ENCODE peak calls at places on chromosomes 6 and 20, in four cellular contexts. One of them, this sample, is unnamed.

GRCh38 chr6:34301408-34301807 is 52.6 kb upstream of the SMIM29 start:
- DNase-seq in HepG2: no peak
- DNase-seq in WTC11: no peak
- DNase-seq in K562: no peak
- DNase-seq in this sample: no peak

GRCh38 chr6:79841577-79842381 is 105.6 kb downstream of the ELOVL4 start:
- DNase-seq in HepG2: no peak
- DNase-seq in WTC11: no peak
- DNase-seq in K562: no peak
- DNase-seq in this sample: no peak

GRCh38 chr6:32952817-32953739 is at the start of gene HLA-DMA:
- DNase-seq in HepG2: peak
- DNase-seq in WTC11: peak
- DNase-seq in K562: peak
- DNase-seq in this sample: peak

GRCh38 chr20:18676366-18676765 is 88.5 kb downstream of the DTD1 start:
- DNase-seq in HepG2: no peak
- DNase-seq in WTC11: no peak
- DNase-seq in K562: no peak
- DNase-seq in this sample: no peak

GRCh38 chr6:91476000-91476399 is 889.1 kb upstream of the MAP3K7 start:
- DNase-seq in HepG2: peak
- DNase-seq in WTC11: no peak
- DNase-seq in K562: no peak
- DNase-seq in this sample: no peak

GRCh38 chr6:119801041-119801440 is 451.5 kb upstream of the MAN1A1 start:
- DNase-seq in HepG2: no peak
- DNase-seq in WTC11: no peak
- DNase-seq in K562: no peak
- DNase-seq in this sample: no peak

GRCh38 chr6:135087403-135087802 is 32.8 kb upstream of the HBS1L start:
- DNase-seq in HepG2: peak
- DNase-seq in WTC11: no peak
- DNase-seq in K562: peak
- DNase-seq in this sample: no peak

GRCh38 chr6:27873101-27874030 is 38.8 kb downstream of the OR2B2 start:
- DNase-seq in HepG2: no peak
- DNase-seq in WTC11: peak
- DNase-seq in K562: no peak
- DNase-seq in this sample: peak

GRCh38 chr6:33570806-33571636 is 9.1 kb downstream of the BAK1 start:
- DNase-seq in HepG2: peak
- DNase-seq in WTC11: peak
- DNase-seq in K562: peak
- DNase-seq in this sample: peak

GRCh38 chr6:38169221-38169674 is 349.7 kb downstream of the ZFAND3 start:
- DNase-seq in HepG2: no peak
- DNase-seq in WTC11: peak
- DNase-seq in K562: no peak
- DNase-seq in this sample: no peak

GRCh38 chr6:25911359-25911758 is 19.1 kb downstream of the SLC17A2 start:
- DNase-seq in HepG2: no peak
- DNase-seq in WTC11: no peak
- DNase-seq in K562: no peak
- DNase-seq in this sample: no peak

GRCh38 chr20:46939031-46939430 is 44.4 kb downstream of the EYA2 start:
- DNase-seq in HepG2: peak
- DNase-seq in WTC11: peak
- DNase-seq in K562: peak
- DNase-seq in this sample: no peak

GRCh38 chr6:72659754-72660153 is 37.9 kb downstream of the KCNQ5 start:
- DNase-seq in HepG2: no peak
- DNase-seq in WTC11: no peak
- DNase-seq in K562: no peak
- DNase-seq in this sample: no peak

GRCh38 chr20:36491901-36492617 is 49.3 kb upstream of the MYL9 start:
- DNase-seq in HepG2: no peak
- DNase-seq in WTC11: no peak
- DNase-seq in K562: no peak
- DNase-seq in this sample: no peak

GRCh38 chr6:90350689-90351554 is 54.3 kb upstream of the BACH2 start:
- DNase-seq in HepG2: no peak
- DNase-seq in WTC11: no peak
- DNase-seq in K562: peak
- DNase-seq in this sample: no peak

GRCh38 chr6:110491644-110492317 is 15.4 kb upstream of the SLC22A16 start:
- DNase-seq in HepG2: no peak
- DNase-seq in WTC11: no peak
- DNase-seq in K562: no peak
- DNase-seq in this sample: no peak

GRCh38 chr6:51480040-51480439 is 607.4 kb downstream of the PKHD1 start:
- DNase-seq in HepG2: peak
- DNase-seq in WTC11: no peak
- DNase-seq in K562: no peak
- DNase-seq in this sample: no peak

GRCh38 chr6:123830110-123830509 is 26.4 kb downstream of the NKAIN2 start:
- DNase-seq in HepG2: no peak
- DNase-seq in WTC11: no peak
- DNase-seq in K562: no peak
- DNase-seq in this sample: no peak

GRCh38 chr6:38169826-38170526 is 350.4 kb downstream of the ZFAND3 start:
- DNase-seq in HepG2: no peak
- DNase-seq in WTC11: peak
- DNase-seq in K562: no peak
- DNase-seq in this sample: no peak

GRCh38 chr6:139871844-139872510 is 497.5 kb upstream of the CITED2 start:
- DNase-seq in HepG2: no peak
- DNase-seq in WTC11: no peak
- DNase-seq in K562: no peak
- DNase-seq in this sample: no peak

GRCh38 chr20:45010399-45010828 is 44.1 kb downstream of the STK4 start:
- DNase-seq in HepG2: no peak
- DNase-seq in WTC11: no peak
- DNase-seq in K562: no peak
- DNase-seq in this sample: no peak

GRCh38 chr6:112017169-112017568 is 36.7 kb upstream of the CCN6 start:
- DNase-seq in HepG2: no peak
- DNase-seq in WTC11: no peak
- DNase-seq in K562: no peak
- DNase-seq in this sample: no peak

GRCh38 chr6:16466778-16467177 is 228.4 kb downstream of the GMPR start:
- DNase-seq in HepG2: no peak
- DNase-seq in WTC11: no peak
- DNase-seq in K562: no peak
- DNase-seq in this sample: no peak

GRCh38 chr20:32605167-32605656 is 20.1 kb upstream of the NOL4L start:
- DNase-seq in HepG2: no peak
- DNase-seq in WTC11: no peak
- DNase-seq in K562: no peak
- DNase-seq in this sample: no peak

GRCh38 chr6:33672808-33673207 is 38.7 kb downstream of the UQCC2 start:
- DNase-seq in HepG2: peak
- DNase-seq in WTC11: peak
- DNase-seq in K562: peak
- DNase-seq in this sample: no peak

GRCh38 chr6:93393554-93394074 is 25.7 kb downstream of the EPHA7 start:
- DNase-seq in HepG2: no peak
- DNase-seq in WTC11: no peak
- DNase-seq in K562: no peak
- DNase-seq in this sample: no peak

GRCh38 chr20:50333856-50334255 is 143.2 kb downstream of the CEBPB start:
- DNase-seq in HepG2: no peak
- DNase-seq in WTC11: no peak
- DNase-seq in K562: no peak
- DNase-seq in this sample: no peak

GRCh38 chr6:121480099-121480713 is 44.8 kb downstream of the GJA1 start:
- DNase-seq in HepG2: no peak
- DNase-seq in WTC11: no peak
- DNase-seq in K562: no peak
- DNase-seq in this sample: no peak

GRCh38 chr6:168737481-168737880 is 296.5 kb downstream of the SMOC2 start:
- DNase-seq in HepG2: peak
- DNase-seq in WTC11: no peak
- DNase-seq in K562: no peak
- DNase-seq in this sample: no peak

GRCh38 chr6:99412065-99412464 is 13.0 kb downstream of the PNISR start:
- DNase-seq in HepG2: no peak
- DNase-seq in WTC11: no peak
- DNase-seq in K562: no peak
- DNase-seq in this sample: no peak

GRCh38 chr6:27592481-27593199 is 119.7 kb upstream of the ZNF184 start:
- DNase-seq in HepG2: peak
- DNase-seq in WTC11: peak
- DNase-seq in K562: peak
- DNase-seq in this sample: peak

GRCh38 chr20:8127553-8128255 is 4.4 kb upstream of the PLCB1 start:
- DNase-seq in HepG2: no peak
- DNase-seq in WTC11: no peak
- DNase-seq in K562: no peak
- DNase-seq in this sample: peak

GRCh38 chr6:39088331-39088730 is 26.7 kb downstream of the SAYSD1 start:
- DNase-seq in HepG2: peak
- DNase-seq in WTC11: peak
- DNase-seq in K562: peak
- DNase-seq in this sample: no peak

GRCh38 chr6:34272022-34272926 is 23.5 kb upstream of the SMIM29 start:
- DNase-seq in HepG2: peak
- DNase-seq in WTC11: peak
- DNase-seq in K562: peak
- DNase-seq in this sample: no peak

GRCh38 chr20:47854687-47855212 is 69.5 kb upstream of the SULF2 start:
- DNase-seq in HepG2: peak
- DNase-seq in WTC11: peak
- DNase-seq in K562: peak
- DNase-seq in this sample: no peak

GRCh38 chr20:49677777-49678758 is 35.6 kb downstream of the B4GALT5 start:
- DNase-seq in HepG2: no peak
- DNase-seq in WTC11: no peak
- DNase-seq in K562: peak
- DNase-seq in this sample: no peak

GRCh38 chr6:153858529-153858928 is 180.5 kb upstream of the OPRM1 start:
- DNase-seq in HepG2: no peak
- DNase-seq in WTC11: no peak
- DNase-seq in K562: no peak
- DNase-seq in this sample: no peak

GRCh38 chr6:16690244-16691142 is 70.8 kb downstream of the ATXN1 start:
- DNase-seq in HepG2: peak
- DNase-seq in WTC11: no peak
- DNase-seq in K562: no peak
- DNase-seq in this sample: no peak

GRCh38 chr20:32600681-32601237 is 15.6 kb upstream of the NOL4L start:
- DNase-seq in HepG2: no peak
- DNase-seq in WTC11: no peak
- DNase-seq in K562: no peak
- DNase-seq in this sample: no peak

GRCh38 chr6:157732007-157732406 is 91.0 kb upstream of the SNX9 start:
- DNase-seq in HepG2: no peak
- DNase-seq in WTC11: no peak
- DNase-seq in K562: no peak
- DNase-seq in this sample: no peak
- TF ChIP-seq TCF7 in HepG2: no peak
- TF ChIP-seq TCF7 in WTC11: no peak
- TF ChIP-seq TCF7 in K562: no peak
- TF ChIP-seq TCF7 in this sample: no peak

GRCh38 chr6:158627168-158627939 is 17.2 kb downstream of the DYNLT1 start:
- DNase-seq in HepG2: no peak
- DNase-seq in WTC11: no peak
- DNase-seq in K562: no peak
- DNase-seq in this sample: no peak
- TF ChIP-seq TCF7 in HepG2: no peak
- TF ChIP-seq TCF7 in WTC11: no peak
- TF ChIP-seq TCF7 in K562: no peak
- TF ChIP-seq TCF7 in this sample: no peak

GRCh38 chr6:133584903-133585302 is 304.0 kb upstream of the TCF21 start:
- DNase-seq in HepG2: no peak
- DNase-seq in WTC11: no peak
- DNase-seq in K562: no peak
- DNase-seq in this sample: no peak
- TF ChIP-seq TCF7 in HepG2: no peak
- TF ChIP-seq TCF7 in WTC11: no peak
- TF ChIP-seq TCF7 in K562: no peak
- TF ChIP-seq TCF7 in this sample: no peak

GRCh38 chr6:144347933-144348332 is 62.8 kb downstream of the UTRN start:
- DNase-seq in HepG2: no peak
- DNase-seq in WTC11: no peak
- DNase-seq in K562: no peak
- DNase-seq in this sample: no peak

GRCh38 chr6:144351338-144351737 is 66.2 kb downstream of the UTRN start:
- DNase-seq in HepG2: no peak
- DNase-seq in WTC11: no peak
- DNase-seq in K562: no peak
- DNase-seq in this sample: no peak

GRCh38 chr6:144350176-144350575 is 65.0 kb downstream of the UTRN start:
- DNase-seq in HepG2: no peak
- DNase-seq in WTC11: no peak
- DNase-seq in K562: no peak
- DNase-seq in this sample: no peak

GRCh38 chr6:144351741-144352140 is 66.6 kb downstream of the UTRN start:
- DNase-seq in HepG2: no peak
- DNase-seq in WTC11: no peak
- DNase-seq in K562: no peak
- DNase-seq in this sample: no peak

GRCh38 chr6:144349690-144350132 is 64.6 kb downstream of the UTRN start:
- DNase-seq in HepG2: peak
- DNase-seq in WTC11: no peak
- DNase-seq in K562: no peak
- DNase-seq in this sample: peak
- TF ChIP-seq TCF7 in HepG2: peak
- TF ChIP-seq TCF7 in WTC11: no peak
- TF ChIP-seq TCF7 in K562: no peak
- TF ChIP-seq TCF7 in this sample: no peak

This sample was measured in GM12878.